ENCODE peak calls at places on chromosome 12, in six cellular contexts. One of them, this sample, is unnamed.

GRCh38 chr12:76777765-76778216 is 13.9 kb downstream of the ZDHHC17 start:
- DNase-seq in Peyer's patch: peak
- DNase-seq in fibroblast of the aortic adventitia: no peak
- DNase-seq in astrocyte: no peak
- DNase-seq in MM.1S: peak
- DNase-seq in breast epithelium: no peak
- DNase-seq in this sample: no peak

GRCh38 chr12:63826002-63826585 is 18.4 kb upstream of the SRGAP1 start:
- DNase-seq in Peyer's patch: no peak
- DNase-seq in fibroblast of the aortic adventitia: peak
- DNase-seq in astrocyte: peak
- DNase-seq in MM.1S: peak
- DNase-seq in breast epithelium: no peak
- DNase-seq in this sample: peak

GRCh38 chr12:75720807-75721206 is 209.4 kb upstream of the KRR1 start:
- DNase-seq in Peyer's patch: no peak
- DNase-seq in fibroblast of the aortic adventitia: peak
- DNase-seq in astrocyte: no peak
- DNase-seq in MM.1S: no peak
- DNase-seq in breast epithelium: peak
- DNase-seq in this sample: no peak

GRCh38 chr12:101925352-101925751 is 48.0 kb downstream of the DRAM1 start:
- DNase-seq in Peyer's patch: peak
- DNase-seq in fibroblast of the aortic adventitia: peak
- DNase-seq in astrocyte: peak
- DNase-seq in MM.1S: no peak
- DNase-seq in breast epithelium: peak
- DNase-seq in this sample: peak

GRCh38 chr12:3725267-3726115 is 27.4 kb downstream of the CRACR2A start:
- DNase-seq in Peyer's patch: no peak
- DNase-seq in fibroblast of the aortic adventitia: peak
- DNase-seq in astrocyte: no peak
- DNase-seq in MM.1S: no peak
- DNase-seq in breast epithelium: no peak
- DNase-seq in this sample: peak

GRCh38 chr12:115963030-115963480 is 314.4 kb downstream of the MED13L start:
- DNase-seq in Peyer's patch: no peak
- DNase-seq in fibroblast of the aortic adventitia: peak
- DNase-seq in astrocyte: peak
- DNase-seq in MM.1S: no peak
- DNase-seq in breast epithelium: no peak
- DNase-seq in this sample: peak

GRCh38 chr12:92462049-92462448 is 240.7 kb upstream of the PLEKHG7 start:
- DNase-seq in Peyer's patch: peak
- DNase-seq in fibroblast of the aortic adventitia: no peak
- DNase-seq in astrocyte: peak
- DNase-seq in MM.1S: peak
- DNase-seq in breast epithelium: no peak
- DNase-seq in this sample: no peak

GRCh38 chr12:92299744-92300143 is 154.1 kb upstream of the BTG1 start:
- DNase-seq in Peyer's patch: no peak
- DNase-seq in fibroblast of the aortic adventitia: no peak
- DNase-seq in astrocyte: no peak
- DNase-seq in MM.1S: no peak
- DNase-seq in breast epithelium: no peak
- DNase-seq in this sample: no peak

GRCh38 chr12:105357162-105357691 is 26.7 kb downstream of the C12orf75 start:
- DNase-seq in Peyer's patch: no peak
- DNase-seq in fibroblast of the aortic adventitia: peak
- DNase-seq in astrocyte: peak
- DNase-seq in MM.1S: peak
- DNase-seq in breast epithelium: no peak
- DNase-seq in this sample: no peak

GRCh38 chr12:39553476-39553875 is 66.1 kb downstream of the ABCD2 start:
- DNase-seq in Peyer's patch: no peak
- DNase-seq in fibroblast of the aortic adventitia: no peak
- DNase-seq in astrocyte: no peak
- DNase-seq in MM.1S: no peak
- DNase-seq in breast epithelium: no peak
- DNase-seq in this sample: no peak

GRCh38 chr12:96514328-96514727 is 25.0 kb downstream of the CFAP54 start:
- DNase-seq in Peyer's patch: no peak
- DNase-seq in fibroblast of the aortic adventitia: no peak
- DNase-seq in astrocyte: no peak
- DNase-seq in MM.1S: no peak
- DNase-seq in breast epithelium: no peak
- DNase-seq in this sample: peak

GRCh38 chr12:84624601-84625000 is 288.0 kb downstream of the SLC6A15 start:
- DNase-seq in Peyer's patch: no peak
- DNase-seq in fibroblast of the aortic adventitia: no peak
- DNase-seq in astrocyte: no peak
- DNase-seq in MM.1S: no peak
- DNase-seq in breast epithelium: no peak
- DNase-seq in this sample: no peak

GRCh38 chr12:42859612-42860011 is 270.1 kb upstream of the PRICKLE1 start:
- DNase-seq in Peyer's patch: no peak
- DNase-seq in fibroblast of the aortic adventitia: peak
- DNase-seq in astrocyte: peak
- DNase-seq in MM.1S: no peak
- DNase-seq in breast epithelium: no peak
- DNase-seq in this sample: peak

DNA sequence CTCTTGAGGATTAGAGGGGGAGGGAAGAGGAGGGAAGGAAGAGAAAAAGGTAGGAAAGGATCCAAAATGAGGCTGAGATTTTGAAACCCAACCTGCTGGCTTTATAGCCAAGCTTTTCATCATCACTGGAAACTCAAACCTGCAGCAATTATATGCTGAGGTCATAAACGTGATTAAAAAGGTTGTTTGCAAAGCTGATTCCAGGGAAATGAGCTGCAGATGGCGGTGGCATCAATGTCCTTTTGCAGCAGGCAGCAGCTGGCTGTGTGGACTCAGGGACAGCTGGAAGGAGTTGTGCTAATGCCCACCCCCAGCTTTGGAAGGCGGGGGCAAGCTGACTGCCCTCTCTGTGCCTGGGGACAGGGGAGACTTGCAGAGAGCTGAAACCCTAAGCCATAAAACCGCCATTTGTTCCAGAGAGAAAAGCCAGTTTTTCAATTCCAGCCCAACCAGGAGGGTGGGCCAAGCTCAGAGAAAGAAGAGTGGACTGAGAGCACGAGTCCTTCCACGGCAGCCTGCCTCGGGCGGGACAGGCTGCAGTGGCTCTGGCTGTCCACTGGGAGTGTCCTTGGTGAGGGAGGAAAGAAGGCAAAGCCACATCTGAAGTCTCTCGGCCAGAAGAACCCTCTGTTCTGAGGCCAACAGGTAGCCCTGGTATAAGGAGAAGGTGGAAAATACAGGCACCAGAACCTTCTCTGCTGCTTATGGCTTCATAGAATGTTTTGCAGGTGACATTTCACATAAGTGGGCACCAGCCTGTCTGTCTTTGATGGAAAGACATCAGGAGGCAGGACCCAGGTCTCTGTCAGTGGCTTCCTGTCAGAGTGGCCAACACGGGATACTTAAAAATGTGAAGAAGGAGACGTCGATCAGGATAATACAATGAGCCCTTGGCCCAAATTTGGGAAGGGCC is 90.7 kb downstream of the SINHCAF start:
- DNase-seq in Peyer's patch: peak
- DNase-seq in fibroblast of the aortic adventitia: peak
- DNase-seq in astrocyte: peak
- DNase-seq in MM.1S: no peak
- DNase-seq in breast epithelium: no peak
- DNase-seq in this sample: peak
- TF ChIP-seq CTCF in Peyer's patch: no peak
- TF ChIP-seq CTCF in fibroblast of the aortic adventitia: peak
- TF ChIP-seq CTCF in astrocyte: peak
- TF ChIP-seq CTCF in MM.1S: peak
- TF ChIP-seq CTCF in breast epithelium: peak
- TF ChIP-seq CTCF in this sample: peak

DNA sequence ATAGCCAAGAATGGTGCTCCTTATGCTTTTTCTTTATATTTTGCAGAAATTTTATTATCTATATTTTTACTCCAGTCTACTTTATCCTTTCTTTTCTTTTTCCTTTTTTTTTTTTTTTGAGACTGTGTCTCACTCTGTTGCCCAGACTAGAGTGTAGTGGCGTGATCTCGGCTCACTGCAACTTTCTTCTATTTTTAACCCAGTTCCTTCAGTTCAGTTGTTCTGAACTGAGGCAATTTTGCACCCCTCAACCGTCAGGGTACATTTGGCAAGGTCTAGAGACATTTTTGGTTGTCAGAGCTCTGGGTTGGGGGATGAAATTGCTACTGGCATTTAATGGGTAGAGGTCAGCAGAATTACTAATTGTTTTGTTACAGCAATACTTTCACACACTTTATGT is 75.7 kb downstream of the DIP2B start:
- DNase-seq in Peyer's patch: no peak
- DNase-seq in fibroblast of the aortic adventitia: no peak
- DNase-seq in astrocyte: no peak
- DNase-seq in MM.1S: no peak
- DNase-seq in breast epithelium: no peak
- DNase-seq in this sample: no peak
- H3K4me3 ChIP-seq in Peyer's patch: no peak
- H3K4me3 ChIP-seq in fibroblast of the aortic adventitia: no peak
- H3K4me3 ChIP-seq in astrocyte: no peak
- H3K4me3 ChIP-seq in MM.1S: no peak
- H3K4me3 ChIP-seq in breast epithelium: no peak
- H3K4me3 ChIP-seq in this sample: no peak

GRCh38 chr12:127888948-127889347 is 378.0 kb upstream of the TMEM132C start:
- DNase-seq in Peyer's patch: no peak
- DNase-seq in fibroblast of the aortic adventitia: peak
- DNase-seq in astrocyte: peak
- DNase-seq in MM.1S: no peak
- DNase-seq in breast epithelium: no peak
- DNase-seq in this sample: no peak
- TF ChIP-seq CTCF in Peyer's patch: no peak
- TF ChIP-seq CTCF in fibroblast of the aortic adventitia: no peak
- TF ChIP-seq CTCF in astrocyte: no peak
- TF ChIP-seq CTCF in MM.1S: no peak
- TF ChIP-seq CTCF in breast epithelium: no peak
- TF ChIP-seq CTCF in this sample: no peak

GRCh38 chr12:48972213-48973021 is 882 bp upstream of the WNT10B start:
- DNase-seq in Peyer's patch: no peak
- DNase-seq in fibroblast of the aortic adventitia: no peak
- DNase-seq in astrocyte: peak
- DNase-seq in MM.1S: no peak
- DNase-seq in breast epithelium: no peak
- DNase-seq in this sample: no peak
- H3K4me3 ChIP-seq in Peyer's patch: no peak
- H3K4me3 ChIP-seq in fibroblast of the aortic adventitia: no peak
- H3K4me3 ChIP-seq in astrocyte: no peak
- H3K4me3 ChIP-seq in MM.1S: no peak
- H3K4me3 ChIP-seq in breast epithelium: no peak
- H3K4me3 ChIP-seq in this sample: no peak

DNA sequence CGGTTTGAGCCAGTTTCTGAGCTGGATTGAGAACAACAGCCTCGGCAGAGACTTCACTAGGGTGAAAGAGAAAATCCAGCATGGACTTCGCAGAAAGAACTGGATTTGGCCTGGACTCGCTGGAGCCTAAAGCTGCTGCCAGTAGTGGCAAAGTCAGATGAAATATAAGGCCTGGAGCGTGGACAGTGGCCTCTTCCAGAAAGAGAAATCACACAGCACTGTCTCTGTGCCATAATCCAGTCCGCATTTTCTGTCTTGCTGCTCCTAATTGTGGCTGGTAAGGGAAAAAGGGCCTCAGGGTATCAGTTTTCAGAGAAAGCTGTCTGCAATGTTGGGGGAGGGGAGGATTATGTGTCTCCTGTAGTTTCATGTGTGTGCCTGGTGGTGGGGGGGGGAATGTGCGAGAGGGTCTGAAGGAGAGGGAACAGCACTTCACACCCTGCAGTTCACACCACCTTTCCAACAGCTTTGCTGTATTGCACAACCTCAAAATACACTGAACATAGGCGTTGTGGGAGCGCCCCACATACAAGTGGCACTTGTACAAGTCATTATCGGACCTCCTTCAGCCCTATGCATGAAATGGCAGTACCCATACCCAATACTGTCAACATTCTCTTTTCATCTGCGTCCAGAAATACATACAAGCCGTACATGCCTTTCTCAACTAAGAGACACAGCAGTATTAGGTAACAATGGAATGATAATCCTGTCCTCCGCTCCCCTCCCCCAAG is 107.6 kb upstream of the ATF7IP start:
- DNase-seq in Peyer's patch: peak
- DNase-seq in fibroblast of the aortic adventitia: peak
- DNase-seq in astrocyte: peak
- DNase-seq in MM.1S: peak
- DNase-seq in breast epithelium: peak
- DNase-seq in this sample: peak
- TF ChIP-seq CTCF in Peyer's patch: no peak
- TF ChIP-seq CTCF in fibroblast of the aortic adventitia: no peak
- TF ChIP-seq CTCF in astrocyte: no peak
- TF ChIP-seq CTCF in MM.1S: no peak
- TF ChIP-seq CTCF in breast epithelium: no peak
- TF ChIP-seq CTCF in this sample: no peak

DNA sequence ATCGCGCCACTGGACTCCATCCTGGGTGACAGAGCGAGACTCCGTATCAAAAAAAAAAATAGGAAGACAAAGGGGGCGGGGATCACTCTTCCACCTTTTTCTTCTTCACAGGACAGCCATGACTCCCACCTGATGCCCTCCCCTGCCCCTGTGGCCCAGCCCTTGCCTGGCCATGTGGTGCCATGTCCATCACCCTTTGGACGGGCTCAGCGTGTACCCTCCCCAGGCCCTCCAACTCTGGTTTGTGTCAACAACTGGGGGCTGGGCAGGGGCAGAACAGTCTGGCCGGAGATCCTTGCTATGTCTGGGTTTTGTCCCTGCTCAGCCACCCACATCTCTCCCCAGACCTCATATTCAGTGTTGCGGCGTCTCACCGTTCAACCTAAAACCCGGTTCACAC is 5.8 kb downstream of the TROAP start:
- DNase-seq in Peyer's patch: no peak
- DNase-seq in fibroblast of the aortic adventitia: no peak
- DNase-seq in astrocyte: no peak
- DNase-seq in MM.1S: no peak
- DNase-seq in breast epithelium: no peak
- DNase-seq in this sample: no peak
- H3K4me3 ChIP-seq in Peyer's patch: no peak
- H3K4me3 ChIP-seq in fibroblast of the aortic adventitia: no peak
- H3K4me3 ChIP-seq in astrocyte: no peak
- H3K4me3 ChIP-seq in MM.1S: no peak
- H3K4me3 ChIP-seq in breast epithelium: no peak
- H3K4me3 ChIP-seq in this sample: no peak

GRCh38 chr12:110102255-110102654 is 21.9 kb upstream of the IFT81 start:
- DNase-seq in Peyer's patch: peak
- DNase-seq in fibroblast of the aortic adventitia: peak
- DNase-seq in astrocyte: peak
- DNase-seq in MM.1S: peak
- DNase-seq in breast epithelium: no peak
- DNase-seq in this sample: peak
- TF ChIP-seq CTCF in Peyer's patch: no peak
- TF ChIP-seq CTCF in fibroblast of the aortic adventitia: peak
- TF ChIP-seq CTCF in astrocyte: peak
- TF ChIP-seq CTCF in MM.1S: peak
- TF ChIP-seq CTCF in breast epithelium: peak
- TF ChIP-seq CTCF in this sample: peak

This sample was measured in cardiac fibroblast.